ENCODE peak calls at places on chromosomes 11 and 22, in seven cellular contexts. One of them, this sample, is unnamed.

GRCh38 chr11:92703431-92703830 is 266.0 kb upstream of the MTNR1B start:
- DNase-seq in nephron progenitor cell: no peak
- DNase-seq in retinal pigment epithelial cell: no peak
- DNase-seq in GM12865: no peak
- DNase-seq in chondrocyte: no peak
- DNase-seq in omental fat pad: no peak
- DNase-seq in cardiac fibroblast: peak; percentile 49
- DNase-seq in this sample: no peak

GRCh38 chr11:63868399-63869064 is 29.6 kb downstream of the MARK2 start:
- DNase-seq in cardiac fibroblast: no peak
- DNase-seq in chondrocyte: no peak
- DNase-seq in GM12865: no peak
- DNase-seq in nephron progenitor cell: no peak
- DNase-seq in retinal pigment epithelial cell: no peak
- DNase-seq in omental fat pad: no peak
- DNase-seq in this sample: no peak

GRCh38 chr11:111406091-111406490 is 27.0 kb upstream of the POU2AF1 start:
- DNase-seq in GM12865: no peak
- DNase-seq in nephron progenitor cell: no peak
- DNase-seq in cardiac fibroblast: no peak
- DNase-seq in omental fat pad: no peak
- DNase-seq in retinal pigment epithelial cell: no peak
- DNase-seq in chondrocyte: no peak
- DNase-seq in this sample: no peak

GRCh38 chr11:133530501-133530835 is 1.8 kb downstream of the OPCML start:
- DNase-seq in retinal pigment epithelial cell: no peak
- DNase-seq in cardiac fibroblast: no peak
- DNase-seq in nephron progenitor cell: no peak
- DNase-seq in GM12865: no peak
- DNase-seq in chondrocyte: no peak
- DNase-seq in omental fat pad: no peak
- DNase-seq in this sample: no peak

GRCh38 chr22:37226514-37226913 is 14.2 kb upstream of the SSTR3 start:
- DNase-seq in cardiac fibroblast: no peak
- DNase-seq in omental fat pad: no peak
- DNase-seq in nephron progenitor cell: no peak
- DNase-seq in retinal pigment epithelial cell: no peak
- DNase-seq in chondrocyte: no peak
- DNase-seq in GM12865: no peak
- DNase-seq in this sample: no peak

GRCh38 chr11:12543596-12544415 is 130.4 kb upstream of the TEAD1 start:
- DNase-seq in omental fat pad: no peak
- DNase-seq in GM12865: no peak
- DNase-seq in chondrocyte: no peak
- DNase-seq in cardiac fibroblast: no peak
- DNase-seq in nephron progenitor cell: no peak
- DNase-seq in retinal pigment epithelial cell: no peak
- DNase-seq in this sample: no peak

GRCh38 chr11:125091247-125091876 is 20.1 kb downstream of the TMEM218 start:
- DNase-seq in omental fat pad: no peak
- DNase-seq in cardiac fibroblast: peak; percentile 82
- DNase-seq in retinal pigment epithelial cell: peak; percentile 21
- DNase-seq in GM12865: peak; percentile 42
- DNase-seq in nephron progenitor cell: peak; percentile 56
- DNase-seq in chondrocyte: peak; percentile 41
- DNase-seq in this sample: no peak

GRCh38 chr11:131991606-131992005 is 621.2 kb downstream of the NTM start:
- DNase-seq in cardiac fibroblast: no peak
- DNase-seq in retinal pigment epithelial cell: no peak
- DNase-seq in GM12865: no peak
- DNase-seq in nephron progenitor cell: no peak
- DNase-seq in omental fat pad: no peak
- DNase-seq in chondrocyte: no peak
- DNase-seq in this sample: no peak

GRCh38 chr11:107490836-107491235 is 33.2 kb upstream of the CWF19L2 start:
- DNase-seq in cardiac fibroblast: no peak
- DNase-seq in chondrocyte: no peak
- DNase-seq in retinal pigment epithelial cell: no peak
- DNase-seq in nephron progenitor cell: no peak
- DNase-seq in GM12865: no peak
- DNase-seq in omental fat pad: no peak
- DNase-seq in this sample: no peak
- TF ChIP-seq CTCF in cardiac fibroblast: no peak
- TF ChIP-seq CTCF in chondrocyte: no peak
- TF ChIP-seq CTCF in retinal pigment epithelial cell: no peak
- TF ChIP-seq CTCF in nephron progenitor cell: no peak
- TF ChIP-seq CTCF in GM12865: no peak
- TF ChIP-seq CTCF in omental fat pad: no peak
- TF ChIP-seq CTCF in this sample: no peak

GRCh38 chr11:65552413-65552951 is 5.7 kb downstream of the LTBP3 start:
- DNase-seq in chondrocyte: no peak
- DNase-seq in omental fat pad: no peak
- DNase-seq in GM12865: no peak
- DNase-seq in retinal pigment epithelial cell: no peak
- DNase-seq in cardiac fibroblast: no peak
- DNase-seq in nephron progenitor cell: no peak
- DNase-seq in this sample: no peak
- TF ChIP-seq CTCF in chondrocyte: peak; percentile 3
- TF ChIP-seq CTCF in omental fat pad: no peak
- TF ChIP-seq CTCF in GM12865: no peak
- TF ChIP-seq CTCF in retinal pigment epithelial cell: no peak
- TF ChIP-seq CTCF in cardiac fibroblast: no peak
- TF ChIP-seq CTCF in nephron progenitor cell: no peak
- TF ChIP-seq CTCF in this sample: no peak

GRCh38 chr11:86418929-86419328 is 44.2 kb downstream of the CCDC81 start:
- DNase-seq in nephron progenitor cell: no peak
- DNase-seq in retinal pigment epithelial cell: no peak
- DNase-seq in chondrocyte: no peak
- DNase-seq in omental fat pad: no peak
- DNase-seq in GM12865: peak; percentile 28
- DNase-seq in cardiac fibroblast: peak; percentile 24
- DNase-seq in this sample: no peak
- TF ChIP-seq CTCF in nephron progenitor cell: no peak
- TF ChIP-seq CTCF in retinal pigment epithelial cell: no peak
- TF ChIP-seq CTCF in chondrocyte: peak; percentile 71
- TF ChIP-seq CTCF in omental fat pad: no peak
- TF ChIP-seq CTCF in GM12865: peak; percentile 22
- TF ChIP-seq CTCF in cardiac fibroblast: peak; percentile 12
- TF ChIP-seq CTCF in this sample: no peak

DNA sequence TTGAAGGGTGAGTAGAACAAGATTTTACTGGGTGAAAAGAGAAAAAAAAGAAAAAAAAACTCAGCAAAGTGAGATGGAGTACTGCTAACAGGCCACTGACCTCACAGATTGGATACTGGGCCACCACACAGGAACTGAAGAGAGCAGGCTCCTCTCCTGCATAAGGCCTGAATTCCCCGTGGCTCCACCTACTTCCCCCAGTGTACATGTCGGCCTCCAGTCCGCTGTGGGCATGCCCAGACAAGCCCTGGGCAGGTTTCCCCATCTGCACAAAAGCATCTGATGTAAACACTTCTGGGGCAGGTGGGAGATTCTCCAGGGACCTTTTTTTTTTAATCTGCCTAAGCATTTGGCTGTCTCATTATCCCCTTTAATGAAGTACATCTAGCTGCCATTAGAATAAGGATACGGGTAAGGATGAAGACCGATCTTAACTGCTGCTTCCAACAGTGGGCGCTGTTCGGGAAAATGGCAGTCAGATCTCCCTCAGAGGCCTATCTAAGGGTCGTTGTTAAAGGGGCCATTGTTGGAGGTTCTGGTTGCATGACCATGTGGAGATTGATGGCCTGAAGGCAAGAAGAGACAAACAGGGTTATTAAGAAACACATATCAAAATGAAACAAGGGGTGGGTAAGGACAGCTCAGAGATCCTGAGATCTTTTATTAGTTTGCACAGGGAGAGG is 48.5 kb downstream of the MS4A13 start:
- DNase-seq in omental fat pad: no peak
- DNase-seq in GM12865: peak; percentile 69
- DNase-seq in cardiac fibroblast: peak; percentile 12
- DNase-seq in chondrocyte: peak; percentile 49
- DNase-seq in nephron progenitor cell: no peak
- DNase-seq in retinal pigment epithelial cell: no peak
- DNase-seq in this sample: no peak
- TF ChIP-seq CTCF in omental fat pad: no peak
- TF ChIP-seq CTCF in GM12865: no peak
- TF ChIP-seq CTCF in cardiac fibroblast: no peak
- TF ChIP-seq CTCF in chondrocyte: no peak
- TF ChIP-seq CTCF in nephron progenitor cell: no peak
- TF ChIP-seq CTCF in retinal pigment epithelial cell: no peak
- TF ChIP-seq CTCF in this sample: no peak

DNA sequence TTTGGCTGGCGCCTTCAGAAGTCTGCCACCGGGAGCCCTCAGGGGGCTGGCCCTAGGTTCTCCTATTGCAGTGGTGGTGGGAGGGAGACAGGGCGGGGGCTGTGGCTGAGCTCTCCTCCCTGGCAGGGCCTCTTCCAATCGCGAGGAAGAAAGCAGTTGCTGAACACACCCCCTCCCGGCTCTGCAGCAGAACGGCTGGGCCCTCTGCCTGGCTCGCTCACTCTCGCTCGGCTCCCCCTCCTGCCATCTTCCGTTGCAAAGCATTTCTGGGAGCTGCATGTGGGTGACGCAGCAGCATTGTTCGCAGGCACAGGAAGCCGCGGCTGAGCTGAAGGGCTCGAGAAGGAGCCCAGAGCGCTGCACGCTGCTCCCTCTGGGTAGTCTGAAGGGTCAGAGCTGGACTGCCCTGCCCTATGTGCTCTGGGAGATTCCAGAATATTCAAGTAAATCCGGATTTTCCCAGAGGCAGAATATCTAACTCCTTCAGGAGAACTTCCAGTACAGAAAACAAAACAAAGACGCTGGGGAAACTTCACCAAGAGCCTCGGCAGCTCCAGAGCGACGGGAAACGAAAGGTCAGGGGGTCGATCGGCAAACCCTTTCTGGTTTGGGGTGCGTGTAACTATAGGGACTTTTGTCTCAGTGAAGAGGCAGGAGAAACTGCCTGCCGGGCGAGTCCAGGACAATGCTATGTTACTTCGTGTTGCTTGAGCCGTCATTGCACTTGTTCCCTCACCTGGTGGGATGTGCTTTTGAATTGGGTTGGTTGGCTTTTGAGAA is 26.3 kb upstream of the GRK2 start:
- DNase-seq in nephron progenitor cell: peak; percentile 93
- DNase-seq in GM12865: peak; percentile 99
- DNase-seq in omental fat pad: peak; percentile 62
- DNase-seq in retinal pigment epithelial cell: peak; percentile 98
- DNase-seq in cardiac fibroblast: peak; percentile 99
- DNase-seq in chondrocyte: peak; percentile 99
- DNase-seq in this sample: peak; percentile 88
- TF ChIP-seq CTCF in nephron progenitor cell: no peak
- TF ChIP-seq CTCF in GM12865: no peak
- TF ChIP-seq CTCF in omental fat pad: no peak
- TF ChIP-seq CTCF in retinal pigment epithelial cell: no peak
- TF ChIP-seq CTCF in cardiac fibroblast: peak; percentile 6
- TF ChIP-seq CTCF in chondrocyte: peak; percentile 54
- TF ChIP-seq CTCF in this sample: no peak

DNA sequence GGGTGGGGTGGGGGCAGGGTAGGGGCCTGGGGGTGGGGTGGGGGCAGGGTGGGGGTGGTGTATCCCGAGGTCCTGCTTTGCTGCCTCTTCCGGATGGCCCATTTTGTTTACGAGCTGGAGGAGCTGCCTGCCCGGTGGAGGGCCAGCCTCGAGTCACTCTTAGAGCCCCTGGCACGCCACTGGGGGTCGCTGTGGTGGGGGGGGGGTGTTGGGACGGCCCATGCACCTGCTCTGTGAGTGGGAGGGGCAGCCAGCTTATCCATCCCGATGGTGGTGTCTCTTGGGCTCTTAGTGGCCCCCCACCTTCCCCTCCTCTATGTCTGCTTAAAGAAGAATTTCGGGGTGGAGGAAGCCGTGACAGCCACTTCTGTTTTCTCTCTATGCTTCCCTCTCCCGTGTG is 24.6 kb downstream of the MRGPRD start:
- DNase-seq in omental fat pad: no peak
- DNase-seq in chondrocyte: no peak
- DNase-seq in cardiac fibroblast: no peak
- DNase-seq in nephron progenitor cell: peak; percentile 57
- DNase-seq in retinal pigment epithelial cell: no peak
- DNase-seq in GM12865: peak; percentile 24
- DNase-seq in this sample: no peak
- TF ChIP-seq CTCF in omental fat pad: no peak
- TF ChIP-seq CTCF in chondrocyte: peak; percentile 56
- TF ChIP-seq CTCF in cardiac fibroblast: peak; percentile 23
- TF ChIP-seq CTCF in nephron progenitor cell: no peak
- TF ChIP-seq CTCF in retinal pigment epithelial cell: peak; percentile 48
- TF ChIP-seq CTCF in GM12865: peak; percentile 25
- TF ChIP-seq CTCF in this sample: no peak

DNA sequence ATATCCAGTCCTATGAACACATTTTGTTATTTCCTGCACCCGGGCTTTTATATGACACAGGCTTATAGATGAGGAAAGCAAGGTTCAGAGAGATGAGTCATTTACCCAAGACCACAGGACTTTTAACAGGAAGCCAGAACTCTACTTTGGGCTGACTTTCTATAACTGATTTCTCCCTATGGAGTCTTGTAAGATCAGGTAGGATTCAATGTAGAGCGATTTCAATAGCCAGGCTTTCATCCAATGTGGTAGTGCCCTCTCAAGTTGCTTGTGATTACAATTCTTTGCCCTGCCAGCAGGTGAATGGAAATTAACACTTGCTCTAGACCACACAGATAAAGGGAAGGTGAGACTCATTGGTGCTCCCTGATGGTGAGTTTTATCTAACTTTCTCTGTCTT is 378.3 kb downstream of the INSC start:
- DNase-seq in retinal pigment epithelial cell: no peak
- DNase-seq in chondrocyte: no peak
- DNase-seq in cardiac fibroblast: no peak
- DNase-seq in GM12865: peak; percentile 24
- DNase-seq in omental fat pad: no peak
- DNase-seq in nephron progenitor cell: no peak
- DNase-seq in this sample: no peak
- TF ChIP-seq CTCF in retinal pigment epithelial cell: no peak
- TF ChIP-seq CTCF in chondrocyte: no peak
- TF ChIP-seq CTCF in cardiac fibroblast: no peak
- TF ChIP-seq CTCF in GM12865: no peak
- TF ChIP-seq CTCF in omental fat pad: no peak
- TF ChIP-seq CTCF in nephron progenitor cell: no peak
- TF ChIP-seq CTCF in this sample: no peak

DNA sequence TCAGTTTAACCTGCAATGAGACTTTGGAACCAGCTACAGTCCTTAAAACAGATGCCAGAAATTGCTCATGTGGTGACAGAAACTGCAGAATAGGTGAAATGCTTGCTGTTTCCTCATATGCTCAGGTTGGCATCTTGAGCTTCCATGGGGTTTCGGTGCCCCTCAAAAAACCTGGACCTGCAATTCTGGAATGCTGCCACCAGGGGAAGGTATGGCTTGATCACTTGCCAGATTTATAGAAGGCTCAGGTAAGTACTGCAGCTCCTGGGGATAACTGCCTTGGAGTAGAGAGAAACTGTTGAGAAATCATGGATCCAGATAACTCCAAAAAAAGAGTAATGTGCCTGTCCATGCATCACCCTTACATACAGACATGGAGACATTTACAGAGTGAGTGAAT is 113.0 kb downstream of the CTTN start:
- DNase-seq in omental fat pad: no peak
- DNase-seq in nephron progenitor cell: no peak
- DNase-seq in GM12865: no peak
- DNase-seq in chondrocyte: no peak
- DNase-seq in cardiac fibroblast: no peak
- DNase-seq in retinal pigment epithelial cell: no peak
- DNase-seq in this sample: no peak
- TF ChIP-seq CTCF in omental fat pad: no peak
- TF ChIP-seq CTCF in nephron progenitor cell: no peak
- TF ChIP-seq CTCF in GM12865: no peak
- TF ChIP-seq CTCF in chondrocyte: no peak
- TF ChIP-seq CTCF in cardiac fibroblast: no peak
- TF ChIP-seq CTCF in retinal pigment epithelial cell: peak; percentile 37
- TF ChIP-seq CTCF in this sample: no peak

This sample was measured in natural killer cell.